ENCODE peak calls at places on chromosomes 2 and 18, in six cellular contexts. V is cardiac muscle cell, H is neural progenitor cell, I is thyroid gland, X is PC-3, O is tibial artery. B is an unnamed sample.
A peak's percentile ranks its signal among the peaks of the same experiment; 100 is the strongest.

GRCh38 chr18:11955299-11956029 is 25.8 kb upstream of the IMPA2 start:
- DNase-seq in V (peak; percentile 94), H (no peak), I (peak; percentile 74), X (peak; percentile 93), O (no peak), B (peak; percentile 83)

GRCh38 chr2:219835493-219835892 is 208.1 kb downstream of the SLC4A3 start:
- DNase-seq in V (no peak), H (no peak), I (no peak), X (no peak), O (no peak), B (no peak)

GRCh38 chr18:78542204-78542603 is 437.4 kb upstream of the SALL3 start:
- DNase-seq in V (peak; percentile 6), H (no peak), I (peak; percentile 98), X (no peak), O (no peak), B (no peak)

GRCh38 chr18:24274822-24275221 is 122.8 kb downstream of the OSBPL1A start:
- DNase-seq in V (no peak), H (no peak), I (peak; percentile 5), X (no peak), O (no peak), B (no peak)

GRCh38 chr18:12741351-12741750 is 38.5 kb downstream of the PSMG2 start:
- DNase-seq in V (peak; percentile 25), H (no peak), I (no peak), X (peak; percentile 99), O (no peak), B (peak; percentile 89)

GRCh38 chr2:109560265-109560664 is 53.5 kb downstream of the SEPTIN10 start:
- DNase-seq in V (peak; percentile 26), H (no peak), I (no peak), X (peak; percentile 63), O (no peak), B (peak; percentile 34)

GRCh38 chr2:221677688-221678087 is 105.6 kb upstream of the EPHA4 start:
- DNase-seq in V (no peak), H (no peak), I (no peak), X (no peak), O (no peak), B (no peak)

GRCh38 chr2:66481100-66481549 is 46.2 kb downstream of the MEIS1 start:
- DNase-seq in V (peak; percentile 88), H (peak; percentile 68), I (no peak), X (no peak), O (no peak), B (peak; percentile 17)

GRCh38 chr18:35982404-35983114 is 10.1 kb downstream of the RMP24 start:
- DNase-seq in V (peak; percentile 43), H (no peak), I (no peak), X (no peak), O (no peak), B (peak; percentile 29)

GRCh38 chr2:179422037-179422643 is 157.5 kb upstream of the SESTD1 start:
- DNase-seq in V (peak; percentile 81), H (peak; percentile 83), I (peak; percentile 76), X (peak; percentile 84), O (peak; percentile 83), B (peak; percentile 71)

DNA sequence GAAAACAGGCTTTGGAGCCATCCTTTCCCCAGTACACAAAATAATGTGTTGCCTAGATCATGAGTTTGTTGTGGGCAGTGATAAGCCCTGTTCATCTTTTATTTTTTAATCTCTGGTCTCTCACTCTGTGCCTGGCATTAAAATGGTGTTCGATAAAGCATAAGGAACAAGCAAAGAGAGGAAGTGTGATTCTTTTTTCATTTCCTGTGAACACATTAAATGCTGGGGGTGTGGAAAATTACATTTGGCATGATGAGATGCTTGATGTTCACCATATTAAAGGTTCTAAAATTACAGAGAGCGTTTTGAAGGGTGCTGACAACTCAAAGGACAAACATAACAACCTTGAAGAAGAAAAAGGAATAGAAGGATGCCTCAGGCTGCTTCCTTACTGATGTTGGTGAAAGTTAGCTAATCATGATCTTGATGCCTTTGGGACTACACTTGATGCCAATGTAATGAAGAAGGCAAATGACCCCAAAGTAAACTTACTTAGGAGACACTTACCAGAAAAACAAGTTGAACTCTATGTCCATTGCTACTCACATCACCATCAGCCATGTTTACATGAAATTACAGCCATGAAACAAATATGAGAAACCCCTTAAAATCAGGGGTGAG is 33.0 kb downstream of the TMEFF2 start:
- DNase-seq in V (no peak), H (no peak), I (no peak), X (no peak), O (no peak), B (no peak)
- H3K4me3 ChIP-seq in V (no peak overlapping the region), H (no peak overlapping the region), I (no peak overlapping the region), X (no peak overlapping the region), O (no peak overlapping the region), B (no peak overlapping the region)

GRCh38 chr2:145034511-145034910 is 514.6 kb upstream of the ZEB2 start:
- DNase-seq in V (no peak), H (no peak), I (no peak), X (no peak), O (no peak), B (no peak)

GRCh38 chr2:145032791-145033190 is 512.9 kb upstream of the ZEB2 start:
- DNase-seq in V (no peak), H (no peak), I (no peak), X (no peak), O (no peak), B (no peak)

GRCh38 chr2:145038041-145038525 is 518.2 kb upstream of the ZEB2 start:
- DNase-seq in V (peak; percentile 24), H (no peak), I (no peak), X (no peak), O (no peak), B (no peak)

GRCh38 chr2:145033438-145033837 is 513.5 kb upstream of the ZEB2 start:
- DNase-seq in V (no peak), H (no peak), I (no peak), X (no peak), O (no peak), B (no peak)

DNA sequence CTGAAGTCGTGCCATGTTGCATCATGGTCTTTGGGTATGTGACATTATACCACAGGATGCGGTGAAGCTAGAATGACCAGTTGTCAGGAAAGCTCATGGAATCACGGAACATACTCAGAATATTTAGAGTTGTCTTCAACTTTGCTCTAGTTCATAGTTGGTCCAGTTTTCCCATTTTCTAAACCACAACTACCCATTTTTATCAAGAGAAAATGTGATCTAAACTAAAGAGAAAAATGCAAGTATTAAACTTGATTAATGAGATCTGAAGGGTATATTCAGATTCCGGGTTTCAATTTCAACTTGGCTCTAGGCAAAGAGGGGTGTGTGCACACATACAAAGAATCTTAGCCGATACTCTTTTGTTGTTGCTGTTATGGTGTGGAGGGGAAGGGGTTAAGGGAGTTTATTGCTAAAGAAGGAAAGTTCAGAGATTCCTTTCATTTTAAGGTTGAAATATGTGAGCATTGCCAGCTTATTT is 516.5 kb upstream of the ZEB2 start:
- DNase-seq in V (peak; percentile 57), H (no peak), I (no peak), X (no peak), O (no peak), B (peak; percentile 63)
- H3K27ac ChIP-seq in V (no peak overlapping the region), H (no peak overlapping the region), I (no peak overlapping the region), X (no peak overlapping the region), O (peak overlapping the region; percentile 67), B (peak overlapping the region; percentile 80)

GRCh38 chr2:5695641-5696350 is 3.6 kb downstream of the SOX11 start:
- DNase-seq in V (peak; percentile 25), H (peak; percentile 65), I (no peak), X (no peak), O (no peak), B (peak; percentile 27)
- H3K4me3 ChIP-seq in V (peak overlapping the region; percentile 91), H (peak overlapping the region; percentile 96), I (no peak overlapping the region), X (no peak overlapping the region), O (peak overlapping the region; percentile 32), B (peak overlapping the region; percentile 84)

GRCh38 chr2:181457741-181458425 is 697 bp downstream of the ITGA4 start:
- DNase-seq in V (peak; percentile 62), H (peak; percentile 61), I (peak; percentile 6), X (no peak), O (peak; percentile 66), B (peak; percentile 41)

GRCh38 chr2:181458881-181459280 is 1.7 kb downstream of the ITGA4 start:
- DNase-seq in V (no peak), H (no peak), I (no peak), X (no peak), O (no peak), B (no peak)

GRCh38 chr2:181454990-181455520 is 2.1 kb upstream of the ITGA4 start:
- DNase-seq in V (no peak), H (no peak), I (no peak), X (no peak), O (no peak), B (no peak)

GRCh38 chr2:181457121-181457740 is at the start of gene ITGA4:
- DNase-seq in V (peak; percentile 87), H (peak; percentile 91), I (peak; percentile 22), X (peak; percentile 69), O (peak; percentile 72), B (peak; percentile 73)

DNA sequence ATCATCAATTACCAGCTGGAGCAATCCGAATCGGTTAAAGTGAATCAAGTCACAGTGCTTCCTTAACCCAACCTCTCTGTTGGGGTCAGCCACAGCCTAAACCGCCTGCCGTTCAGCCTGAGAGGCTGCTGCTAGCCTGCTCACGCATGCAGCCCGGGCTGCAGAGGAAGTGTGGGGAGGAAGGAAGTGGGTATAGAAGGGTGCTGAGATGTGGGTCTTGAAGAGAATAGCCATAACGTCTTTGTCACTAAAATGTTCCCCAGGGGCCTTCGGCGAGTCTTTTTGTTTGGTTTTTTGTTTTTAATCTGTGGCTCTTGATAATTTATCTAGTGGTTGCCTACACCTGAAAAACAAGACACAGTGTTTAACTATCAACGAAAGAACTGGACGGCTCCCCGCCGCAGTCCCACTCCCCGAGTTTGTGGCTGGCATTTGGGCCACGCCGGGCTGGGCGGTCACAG is 496 bp upstream of the ITGA4 start:
- DNase-seq in V (peak; percentile 53), H (peak; percentile 62), I (peak; percentile 32), X (no peak), O (peak; percentile 66), B (peak; percentile 31)
- H3K27ac ChIP-seq in V (no peak overlapping the region), H (no peak overlapping the region), I (peak overlapping the region; percentile 58), X (no peak overlapping the region), O (no peak overlapping the region), B (peak overlapping the region; percentile 84)

DNA sequence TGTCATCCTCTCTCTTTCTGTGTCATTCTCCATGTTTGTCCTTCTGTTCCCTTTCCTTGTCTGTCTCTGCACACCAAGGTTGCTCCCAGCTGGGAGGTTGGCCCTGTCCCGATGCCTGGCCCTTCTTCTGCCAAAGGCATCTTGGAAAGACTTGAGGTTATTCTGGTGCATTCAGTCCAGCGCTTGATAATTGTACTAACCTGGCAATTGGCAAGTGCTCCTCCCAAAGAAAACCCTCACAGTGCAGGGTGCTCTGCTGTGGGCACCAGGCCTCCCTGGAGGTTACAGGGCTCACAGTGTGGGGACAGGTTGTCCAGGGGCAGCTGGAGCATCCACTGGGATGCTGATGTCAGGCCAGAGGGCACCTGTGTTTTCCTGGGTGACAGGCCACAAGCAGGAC is 95.4 kb downstream of the GLI2 start:
- DNase-seq in V (no peak), H (no peak), I (no peak), X (no peak), O (peak; percentile 49), B (no peak)
- H3K4me3 ChIP-seq in V (no peak overlapping the region), H (no peak overlapping the region), I (no peak overlapping the region), X (no peak overlapping the region), O (no peak overlapping the region), B (no peak overlapping the region)